ENCODE peak calls at places on chromosomes 5 and 9, in five cellular contexts. F is H1, Z is IMR-90, E is mesenchymal stem cell, J is mesendoderm. I is an unnamed sample.
A peak's percentile ranks its signal among the peaks of the same experiment; 100 is the strongest.

GRCh38 chr9:91945277-91946074 is 4.6 kb downstream of the ROR2 start:
- DNase-seq in F (no peak), J (peak; percentile 98), Z (peak; percentile 82), E (peak; percentile 79), I (no peak)

GRCh38 chr9:126956929-126957686 is 42.5 kb downstream of the RALGPS1 start:
- DNase-seq in Z (peak; percentile 81), E (peak; percentile 68), F (peak; percentile 45), J (peak; percentile 74), I (peak; percentile 20)

GRCh38 chr5:159053708-159054107 is 46.0 kb downstream of the EBF1 start:
- DNase-seq in J (peak; percentile 27), E (no peak), F (no peak), Z (no peak), I (no peak)

GRCh38 chr5:113087994-113088519 is 111.5 kb downstream of the DCP2 start:
- DNase-seq in F (no peak), Z (no peak), J (no peak), E (no peak), I (no peak)

GRCh38 chr9:88835038-88835466 is 156.2 kb upstream of the S1PR3 start:
- DNase-seq in J (no peak), Z (peak; percentile 79), E (peak; percentile 81), F (no peak), I (no peak)

GRCh38 chr5:5039918-5040317 is 100.2 kb upstream of the ADAMTS16 start:
- DNase-seq in Z (no peak), J (no peak), F (no peak), E (no peak), I (no peak)

GRCh38 chr5:73899916-73900315 is 273.9 kb downstream of the ARHGEF28 start:
- DNase-seq in Z (no peak), E (no peak), F (no peak), J (no peak), I (no peak)

GRCh38 chr9:132644251-132644650 is 25.5 kb downstream of the DDX31 start:
- DNase-seq in F (no peak), Z (no peak), E (no peak), J (peak; percentile 61), I (no peak)

GRCh38 chr9:38346811-38347735 is 45.4 kb upstream of the ALDH1B1 start:
- DNase-seq in J (peak; percentile 64), E (no peak), Z (no peak), F (peak; percentile 51), I (no peak)

GRCh38 chr9:31304576-31304975 is 1079.9 kb upstream of the ACO1 start:
- DNase-seq in Z (peak; percentile 32), F (no peak), J (no peak), E (peak; percentile 91), I (no peak)

GRCh38 chr5:139636975-139637408 is 11.2 kb upstream of the CXXC5 start:
- DNase-seq in E (peak; percentile 75), Z (peak; percentile 51), F (no peak), J (no peak), I (no peak)

GRCh38 chr5:141824717-141825116 is 53.5 kb downstream of the PCDH1 start:
- DNase-seq in F (no peak), J (no peak), E (no peak), Z (no peak), I (no peak)

GRCh38 chr5:149838881-149839739 is 105.5 kb downstream of the PDE6A start:
- DNase-seq in Z (peak; percentile 78), F (no peak), E (peak; percentile 64), J (no peak), I (no peak)

GRCh38 chr5:132059696-132060500 is 557 bp upstream of the IL3 start:
- DNase-seq in Z (no peak), F (no peak), J (no peak), E (no peak), I (no peak)

GRCh38 chr5:10503997-10504761 is 59.7 kb upstream of the ANKRD33B start:
- DNase-seq in E (no peak), F (no peak), J (no peak), Z (peak; percentile 20), I (no peak)

GRCh38 chr5:67263656-67264055 is 67.1 kb upstream of the CD180 start:
- DNase-seq in E (no peak), J (no peak), Z (no peak), F (no peak), I (no peak)

GRCh38 chr5:178071108-178071507 is 42.2 kb upstream of the N4BP3 start:
- DNase-seq in Z (no peak), F (no peak), E (no peak), J (no peak), I (no peak)

GRCh38 chr5:20276061-20276958 is 288.3 kb upstream of the CDH18 start:
- DNase-seq in Z (peak; percentile 84), E (peak; percentile 20), F (no peak), J (peak; percentile 68), I (no peak)

GRCh38 chr5:51060953-51061352 is 322.3 kb upstream of the ISL1 start:
- DNase-seq in Z (no peak), F (no peak), E (no peak), J (peak; percentile 78), I (no peak)

GRCh38 chr5:166562246-166562645 is 1729.2 kb upstream of the WWC1 start:
- DNase-seq in F (no peak), Z (no peak), J (peak; percentile 3), E (peak; percentile 10), I (no peak)

GRCh38 chr5:44875661-44876250 is 67.0 kb downstream of the MRPS30 start:
- DNase-seq in F (no peak), Z (peak; percentile 52), J (peak; percentile 20), E (peak; percentile 62), I (no peak)

GRCh38 chr9:78351816-78352215 is 54.9 kb downstream of the PSAT1 start:
- DNase-seq in J (no peak), E (no peak), Z (no peak), F (no peak), I (no peak)

GRCh38 chr9:84974258-84974657 is 304.7 kb downstream of the NTRK2 start:
- DNase-seq in Z (no peak), E (no peak), F (no peak), J (no peak), I (no peak)

GRCh38 chr9:77177894-77178794 is 810 bp downstream of the VPS13A start:
- DNase-seq in J (peak; percentile 53), F (peak; percentile 69), E (peak; percentile 70), Z (peak; percentile 31), I (peak; percentile 35)

GRCh38 chr5:54667136-54667535 is 149.6 kb downstream of the SNX18 start:
- DNase-seq in F (no peak), J (no peak), E (no peak), Z (peak; percentile 28), I (no peak)

GRCh38 chr5:78641060-78641474 is 7.5 kb downstream of the LHFPL2 start:
- DNase-seq in Z (no peak), F (no peak), J (no peak), E (no peak), I (no peak)

GRCh38 chr9:18720691-18721090 is 246.7 kb downstream of the ADAMTSL1 start:
- DNase-seq in E (no peak), J (no peak), F (no peak), Z (peak; percentile 28), I (no peak)

GRCh38 chr9:133979921-133980863 is 11.9 kb downstream of the VAV2 start:
- DNase-seq in F (no peak), E (no peak), Z (no peak), J (no peak), I (no peak)

GRCh38 chr9:133979124-133979920 is 12.8 kb downstream of the VAV2 start:
- DNase-seq in Z (peak; percentile 37), J (no peak), F (peak; percentile 50), E (peak; percentile 48), I (no peak)

GRCh38 chr9:133981958-133982681 is 10.0 kb downstream of the VAV2 start:
- DNase-seq in F (no peak), Z (no peak), E (no peak), J (peak; percentile 18), I (no peak)

GRCh38 chr9:133981589-133981957 is 10.6 kb downstream of the VAV2 start:
- DNase-seq in Z (no peak), F (no peak), J (no peak), E (no peak), I (no peak)

GRCh38 chr9:133980864-133981588 is 11.1 kb downstream of the VAV2 start:
- DNase-seq in F (no peak), E (no peak), J (no peak), Z (no peak), I (no peak)
- H3K18ac ChIP-seq in F (no peak overlapping the region), E (no peak overlapping the region), J (no peak overlapping the region), Z (no peak overlapping the region), I (no peak overlapping the region)

GRCh38 chr5:124700333-124700732 is 46.1 kb downstream of the ZNF608 start:
- DNase-seq in E (no peak), J (no peak), Z (no peak), F (no peak), I (no peak)
- H2BK15ac ChIP-seq in E (no peak overlapping the region), J (no peak overlapping the region), Z (no peak overlapping the region), F (peak overlapping the region; percentile 82), I (no peak overlapping the region)

GRCh38 chr5:151475378-151475777 is 28.0 kb downstream of the SLC36A1 start:
- DNase-seq in E (no peak), Z (no peak), J (no peak), F (no peak), I (no peak)

GRCh38 chr5:151480384-151480783 is 33.0 kb downstream of the SLC36A1 start:
- DNase-seq in J (no peak), Z (peak; percentile 73), E (peak; percentile 62), F (no peak), I (no peak)

GRCh38 chr5:151474799-151475198 is 27.4 kb downstream of the SLC36A1 start:
- DNase-seq in E (no peak), J (no peak), F (no peak), Z (no peak), I (no peak)

GRCh38 chr5:151476054-151476453 is 28.7 kb downstream of the SLC36A1 start:
- DNase-seq in E (no peak), J (no peak), Z (no peak), F (no peak), I (no peak)

DNA sequence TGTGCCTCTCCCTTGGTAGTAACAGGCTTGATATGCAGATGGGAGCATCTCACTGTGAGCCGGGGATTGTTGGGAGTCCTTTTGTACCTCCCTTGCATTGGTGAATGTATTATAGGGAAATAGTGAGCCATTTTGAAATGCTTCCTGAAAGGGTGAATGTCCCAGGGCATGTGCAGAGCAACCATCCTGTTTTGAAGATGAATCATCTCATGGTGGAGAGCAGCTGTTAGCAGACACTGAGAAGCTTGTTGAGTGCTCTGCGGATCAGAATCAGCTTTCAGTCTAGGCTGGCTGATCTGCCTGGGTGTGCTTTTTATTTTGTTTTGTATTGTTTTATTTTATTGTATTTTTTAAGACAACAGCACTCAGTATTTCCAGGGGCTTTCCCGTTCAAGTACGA is 29.7 kb downstream of the SLC36A1 start:
- DNase-seq in E (peak; percentile 22), Z (peak; percentile 74), F (no peak), J (no peak), I (no peak)
- H3K36me3 ChIP-seq in E (peaks cover 13% of the 10 kb centered on the region), Z (peaks cover 18% of the 10 kb centered on the region), F (no peaks in the 10 kb centered on the region), J (no peaks in the 10 kb centered on the region), I (no peaks in the 10 kb centered on the region)

GRCh38 chr9:136808075-136808780 is 480 bp downstream of the RABL6 start:
- DNase-seq in E (peak; percentile 18), F (peak; percentile 64), J (no peak), Z (no peak), I (no peak)
- H3K18ac ChIP-seq in E (peak overlapping the region; percentile 61), F (peak overlapping the region; percentile 78), J (peak overlapping the region; percentile 98), Z (no peak overlapping the region), I (peak overlapping the region; percentile 96)

GRCh38 chr9:112473986-112474385 is 12.6 kb upstream of the KIAA1958 start:
- DNase-seq in E (no peak), F (no peak), J (no peak), Z (no peak), I (no peak)
- H2BK15ac ChIP-seq in E (no peak overlapping the region), F (no peak overlapping the region), J (no peak overlapping the region), Z (no peak overlapping the region), I (no peak overlapping the region)

GRCh38 chr9:35697486-35697885 is 7.8 kb upstream of the TPM2 start:
- DNase-seq in J (no peak), Z (no peak), F (no peak), E (no peak), I (no peak)
- H3K36me3 ChIP-seq in J (peaks cover 31% of the 10 kb centered on the region), Z (peaks cover 62% of the 10 kb centered on the region), F (peaks cover 43% of the 10 kb centered on the region), E (peaks cover 60% of the 10 kb centered on the region), I (peaks cover 68% of the 10 kb centered on the region)